ENCODE peak calls at places on chromosome 9, in nine cellular contexts. T is NCI-H2171; G is activated B cell treated with CpG ODN at 0.5 μM for 24 hours; M is nucleus accumbens; P is mesenchymal stem cell; C is cerebellum; S is NCI-H524; F is stromal cell of bone marrow; Y is CD4-positive, CD25-positive, alpha-beta regulatory T cell. J is an unnamed sample.

GRCh38 chr9:93577045-93577939 is 908 bp downstream of the PHF2 start:
- DNase-seq in T (no peak), G (peak), M (no peak), P (peak), C (no peak), S (peak), F (no peak), Y (peak), J (no peak)

GRCh38 chr9:131815971-131816873 is 76.3 kb upstream of the RAPGEF1 start:
- DNase-seq in T (peak), G (no peak), M (no peak), P (no peak), C (no peak), S (peak), F (no peak), Y (no peak), J (no peak)

GRCh38 chr9:128065907-128066712 is 1.0 kb downstream of the NAIF1 start:
- DNase-seq in T (no peak), G (no peak), M (no peak), P (no peak), C (no peak), S (no peak), F (no peak), Y (no peak), J (no peak)

GRCh38 chr9:95611354-95611753 is 94.6 kb upstream of the PTCH1 start:
- DNase-seq in T (no peak), G (no peak), M (no peak), P (no peak), C (no peak), S (peak), F (no peak), Y (no peak), J (no peak)

GRCh38 chr9:107024193-107024592 is 161.2 kb downstream of the ZNF462 start:
- DNase-seq in T (no peak), G (no peak), M (no peak), P (no peak), C (no peak), S (no peak), F (no peak), Y (peak), J (no peak)

GRCh38 chr9:81801190-81801589 is 111.8 kb upstream of the TLE1 start:
- DNase-seq in T (no peak), G (no peak), M (no peak), P (peak), C (no peak), S (no peak), F (peak), Y (no peak), J (no peak)

GRCh38 chr9:69179037-69179436 is 5.0 kb downstream of the TJP2 start:
- DNase-seq in T (no peak), G (no peak), M (no peak), P (no peak), C (no peak), S (no peak), F (no peak), Y (no peak), J (no peak)

GRCh38 chr9:82302968-82303655 is 314.5 kb downstream of the SPATA31D1 start:
- DNase-seq in T (no peak), G (no peak), M (no peak), P (no peak), C (no peak), S (no peak), F (no peak), Y (no peak), J (no peak)

GRCh38 chr9:15161744-15162143 is 145.3 kb downstream of the TTC39B start:
- DNase-seq in T (no peak), G (no peak), M (no peak), P (peak), C (no peak), S (no peak), F (no peak), Y (no peak), J (no peak)

GRCh38 chr9:91192379-91192775 is 169.3 kb downstream of the AUH start:
- DNase-seq in T (peak), G (no peak), M (no peak), P (peak), C (peak), S (peak), F (no peak), Y (no peak), J (no peak)

GRCh38 chr9:111980398-111980797 is 83.8 kb downstream of the UGCG start:
- DNase-seq in T (no peak), G (no peak), M (no peak), P (no peak), C (no peak), S (no peak), F (no peak), Y (no peak), J (no peak)

GRCh38 chr9:5382479-5382878 is 42.8 kb upstream of the RLN1 start:
- DNase-seq in T (no peak), G (no peak), M (no peak), P (no peak), C (no peak), S (no peak), F (no peak), Y (no peak), J (no peak)

GRCh38 chr9:35490910-35491465 is 1.1 kb downstream of the RUSC2 start:
- DNase-seq in T (no peak), G (no peak), M (no peak), P (peak), C (peak), S (no peak), F (no peak), Y (no peak), J (no peak)